ENCODE peak calls at places on chromosomes 12 and 14, in four cellular contexts. L is nephron progenitor cell, I is HCT116, U is ELF-1. C is an unnamed sample.

GRCh38 chr14:50082308-50082742 is 34.0 kb downstream of the VCPKMT start:
- DNase-seq in L (no peak), I (no peak), U (no peak), C (no peak)

GRCh38 chr14:96039633-96040311 is 610 bp downstream of the C14orf132 start:
- DNase-seq in L (peak; percentile 67), I (no peak), U (peak; percentile 52), C (peak; percentile 27)

GRCh38 chr12:39065455-39065854 is 160.1 kb upstream of the CPNE8 start:
- DNase-seq in L (no peak), I (no peak), U (no peak), C (no peak)

GRCh38 chr14:89110110-89110509 is 285.7 kb downstream of the TTC8 start:
- DNase-seq in L (no peak), I (no peak), U (no peak), C (no peak)

GRCh38 chr14:20440465-20440864 is 4.5 kb upstream of the KLHL33 start:
- DNase-seq in L (no peak), I (no peak), U (no peak), C (no peak)

GRCh38 chr12:1630081-1630826 is 1.2 kb downstream of the WNT5B start:
- DNase-seq in L (peak; percentile 68), I (no peak), U (peak; percentile 61), C (no peak)

GRCh38 chr14:72651081-72651480 is 242.8 kb downstream of the DPF3 start:
- DNase-seq in L (peak; percentile 26), I (no peak), U (peak; percentile 61), C (no peak)

GRCh38 chr12:27193854-27194544 is 50.1 kb upstream of the STK38L start:
- DNase-seq in L (no peak), I (no peak), U (peak; percentile 63), C (no peak)

GRCh38 chr12:69028941-69029729 is 96.2 kb upstream of the CPM start:
- DNase-seq in L (no peak), I (no peak), U (no peak), C (no peak)

GRCh38 chr14:105486974-105487448 is 325 bp downstream of the CRIP1 start:
- DNase-seq in L (peak; percentile 59), I (no peak), U (no peak), C (no peak)

GRCh38 chr14:69491226-69491625 is 6.7 kb downstream of the PLEKHD1 start:
- DNase-seq in L (no peak), I (no peak), U (no peak), C (no peak)

C was measured in HEK293T.